ENCODE peak calls at places on chromosomes 2 and 18, in seven cellular contexts. One of them, this sample, is unnamed. For H3K36me3, the result is how much of the 10 kb centered on the place peaks cover.

GRCh38 chr2:215002500-215002899 is 135.9 kb downstream of the ABCA12 start:
- DNase-seq in Peyer's patch: no peak
- DNase-seq in GM06990: no peak
- DNase-seq in bronchial epithelial cell: peak
- DNase-seq in tibial nerve: no peak
- DNase-seq in HCT116: peak
- DNase-seq in IMR-90: peak
- DNase-seq in this sample: peak

GRCh38 chr2:228533156-228533555 is 351.7 kb upstream of the SPHKAP start:
- DNase-seq in Peyer's patch: no peak
- DNase-seq in GM06990: no peak
- DNase-seq in bronchial epithelial cell: no peak
- DNase-seq in tibial nerve: no peak
- DNase-seq in HCT116: no peak
- DNase-seq in IMR-90: no peak
- DNase-seq in this sample: no peak

GRCh38 chr2:163771596-163771995 is 35.8 kb upstream of the FIGN start:
- DNase-seq in Peyer's patch: no peak
- DNase-seq in GM06990: no peak
- DNase-seq in bronchial epithelial cell: peak
- DNase-seq in tibial nerve: no peak
- DNase-seq in HCT116: no peak
- DNase-seq in IMR-90: no peak
- DNase-seq in this sample: no peak

GRCh38 chr18:13889661-13890060 is 25.7 kb downstream of the MC2R start:
- DNase-seq in Peyer's patch: no peak
- DNase-seq in GM06990: no peak
- DNase-seq in bronchial epithelial cell: peak
- DNase-seq in tibial nerve: no peak
- DNase-seq in HCT116: no peak
- DNase-seq in IMR-90: no peak
- DNase-seq in this sample: peak

GRCh38 chr18:12296457-12296856 is 11.6 kb upstream of the TUBB6 start:
- DNase-seq in Peyer's patch: no peak
- DNase-seq in GM06990: no peak
- DNase-seq in bronchial epithelial cell: no peak
- DNase-seq in tibial nerve: no peak
- DNase-seq in HCT116: no peak
- DNase-seq in IMR-90: no peak
- DNase-seq in this sample: no peak

GRCh38 chr18:62399781-62400308 is 74.7 kb downstream of the TNFRSF11A start:
- DNase-seq in Peyer's patch: no peak
- DNase-seq in GM06990: no peak
- DNase-seq in bronchial epithelial cell: peak
- DNase-seq in tibial nerve: no peak
- DNase-seq in HCT116: no peak
- DNase-seq in IMR-90: no peak
- DNase-seq in this sample: peak

GRCh38 chr18:78330761-78331160 is 648.9 kb upstream of the SALL3 start:
- DNase-seq in Peyer's patch: no peak
- DNase-seq in GM06990: no peak
- DNase-seq in bronchial epithelial cell: peak
- DNase-seq in tibial nerve: no peak
- DNase-seq in HCT116: no peak
- DNase-seq in IMR-90: peak
- DNase-seq in this sample: peak

GRCh38 chr2:239577306-239577705 is 176.5 kb upstream of the HDAC4 start:
- DNase-seq in Peyer's patch: no peak
- DNase-seq in GM06990: no peak
- DNase-seq in bronchial epithelial cell: no peak
- DNase-seq in tibial nerve: no peak
- DNase-seq in HCT116: no peak
- DNase-seq in IMR-90: no peak
- DNase-seq in this sample: no peak

GRCh38 chr2:103176289-103176915 is 414.6 kb downstream of the TMEM182 start:
- DNase-seq in Peyer's patch: no peak
- DNase-seq in GM06990: no peak
- DNase-seq in bronchial epithelial cell: no peak
- DNase-seq in tibial nerve: no peak
- DNase-seq in HCT116: no peak
- DNase-seq in IMR-90: no peak
- DNase-seq in this sample: no peak

GRCh38 chr2:1132328-1132964 is 181.8 kb downstream of the SNTG2 start:
- DNase-seq in Peyer's patch: no peak
- DNase-seq in GM06990: no peak
- DNase-seq in bronchial epithelial cell: no peak
- DNase-seq in tibial nerve: no peak
- DNase-seq in HCT116: no peak
- DNase-seq in IMR-90: no peak
- DNase-seq in this sample: no peak

GRCh38 chr2:232134939-232135338 is 173.4 kb downstream of the DIS3L2 start:
- DNase-seq in Peyer's patch: no peak
- DNase-seq in GM06990: no peak
- DNase-seq in bronchial epithelial cell: peak
- DNase-seq in tibial nerve: no peak
- DNase-seq in HCT116: no peak
- DNase-seq in IMR-90: no peak
- DNase-seq in this sample: no peak

GRCh38 chr18:32271649-32272324 is 81.9 kb downstream of the MEP1B start:
- DNase-seq in Peyer's patch: no peak
- DNase-seq in GM06990: no peak
- DNase-seq in bronchial epithelial cell: peak
- DNase-seq in tibial nerve: no peak
- DNase-seq in HCT116: peak
- DNase-seq in IMR-90: peak
- DNase-seq in this sample: no peak

GRCh38 chr2:199757466-199757865 is 93.5 kb downstream of the FTCDNL1 start:
- DNase-seq in Peyer's patch: no peak
- DNase-seq in GM06990: no peak
- DNase-seq in bronchial epithelial cell: no peak
- DNase-seq in tibial nerve: no peak
- DNase-seq in HCT116: no peak
- DNase-seq in IMR-90: no peak
- DNase-seq in this sample: peak

GRCh38 chr2:71824436-71824835 is 323.2 kb downstream of the CYP26B1 start:
- DNase-seq in Peyer's patch: no peak
- DNase-seq in GM06990: no peak
- DNase-seq in bronchial epithelial cell: peak
- DNase-seq in tibial nerve: no peak
- DNase-seq in HCT116: no peak
- DNase-seq in IMR-90: no peak
- DNase-seq in this sample: no peak

GRCh38 chr2:160355080-160355479 is 138.5 kb downstream of the RBMS1 start:
- DNase-seq in Peyer's patch: no peak
- DNase-seq in GM06990: no peak
- DNase-seq in bronchial epithelial cell: peak
- DNase-seq in tibial nerve: no peak
- DNase-seq in HCT116: no peak
- DNase-seq in IMR-90: no peak
- DNase-seq in this sample: no peak

GRCh38 chr2:174546519-174547506 is 50.8 kb downstream of the WIPF1 start:
- DNase-seq in Peyer's patch: no peak
- DNase-seq in GM06990: no peak
- DNase-seq in bronchial epithelial cell: peak
- DNase-seq in tibial nerve: peak
- DNase-seq in HCT116: peak
- DNase-seq in IMR-90: peak
- DNase-seq in this sample: peak

GRCh38 chr2:234031207-234031606 is 19.3 kb upstream of the SPP2 start:
- DNase-seq in Peyer's patch: no peak
- DNase-seq in GM06990: no peak
- DNase-seq in bronchial epithelial cell: no peak
- DNase-seq in tibial nerve: no peak
- DNase-seq in HCT116: no peak
- DNase-seq in IMR-90: peak
- DNase-seq in this sample: peak

GRCh38 chr2:179311071-179311470 is 46.4 kb upstream of the SESTD1 start:
- DNase-seq in Peyer's patch: no peak
- DNase-seq in GM06990: no peak
- DNase-seq in bronchial epithelial cell: no peak
- DNase-seq in tibial nerve: no peak
- DNase-seq in HCT116: no peak
- DNase-seq in IMR-90: no peak
- DNase-seq in this sample: no peak

GRCh38 chr18:79395761-79396404 is at the start of gene NFATC1:
- DNase-seq in Peyer's patch: peak
- DNase-seq in GM06990: no peak
- DNase-seq in bronchial epithelial cell: peak
- DNase-seq in tibial nerve: peak
- DNase-seq in HCT116: no peak
- DNase-seq in IMR-90: peak
- DNase-seq in this sample: peak

GRCh38 chr18:77057043-77057442 is 75.5 kb downstream of the MBP start:
- DNase-seq in Peyer's patch: peak
- DNase-seq in GM06990: no peak
- DNase-seq in bronchial epithelial cell: peak
- DNase-seq in tibial nerve: no peak
- DNase-seq in HCT116: no peak
- DNase-seq in IMR-90: no peak
- DNase-seq in this sample: peak

GRCh38 chr2:174343343-174343637 is 8.5 kb downstream of the SP9 start:
- DNase-seq in Peyer's patch: no peak
- DNase-seq in GM06990: no peak
- DNase-seq in bronchial epithelial cell: no peak
- DNase-seq in tibial nerve: no peak
- DNase-seq in HCT116: no peak
- DNase-seq in IMR-90: no peak
- DNase-seq in this sample: no peak

GRCh38 chr2:61834893-61835292 is 19.0 kb downstream of the FAM161A start:
- DNase-seq in Peyer's patch: no peak
- DNase-seq in GM06990: no peak
- DNase-seq in bronchial epithelial cell: peak
- DNase-seq in tibial nerve: no peak
- DNase-seq in HCT116: no peak
- DNase-seq in IMR-90: peak
- DNase-seq in this sample: no peak

GRCh38 chr2:217000406-217000805 is 140.5 kb upstream of the TNP1 start:
- DNase-seq in Peyer's patch: no peak
- DNase-seq in GM06990: no peak
- DNase-seq in bronchial epithelial cell: no peak
- DNase-seq in tibial nerve: no peak
- DNase-seq in HCT116: no peak
- DNase-seq in IMR-90: no peak
- DNase-seq in this sample: no peak

GRCh38 chr2:86703704-86704370 is 16.3 kb upstream of the RMND5A start:
- DNase-seq in Peyer's patch: no peak
- DNase-seq in GM06990: no peak
- DNase-seq in bronchial epithelial cell: peak
- DNase-seq in tibial nerve: peak
- DNase-seq in HCT116: peak
- DNase-seq in IMR-90: no peak
- DNase-seq in this sample: peak

GRCh38 chr2:120978359-120979050 is 242.8 kb downstream of the GLI2 start:
- DNase-seq in Peyer's patch: no peak
- DNase-seq in GM06990: no peak
- DNase-seq in bronchial epithelial cell: peak
- DNase-seq in tibial nerve: no peak
- DNase-seq in HCT116: no peak
- DNase-seq in IMR-90: peak
- DNase-seq in this sample: no peak

DNA sequence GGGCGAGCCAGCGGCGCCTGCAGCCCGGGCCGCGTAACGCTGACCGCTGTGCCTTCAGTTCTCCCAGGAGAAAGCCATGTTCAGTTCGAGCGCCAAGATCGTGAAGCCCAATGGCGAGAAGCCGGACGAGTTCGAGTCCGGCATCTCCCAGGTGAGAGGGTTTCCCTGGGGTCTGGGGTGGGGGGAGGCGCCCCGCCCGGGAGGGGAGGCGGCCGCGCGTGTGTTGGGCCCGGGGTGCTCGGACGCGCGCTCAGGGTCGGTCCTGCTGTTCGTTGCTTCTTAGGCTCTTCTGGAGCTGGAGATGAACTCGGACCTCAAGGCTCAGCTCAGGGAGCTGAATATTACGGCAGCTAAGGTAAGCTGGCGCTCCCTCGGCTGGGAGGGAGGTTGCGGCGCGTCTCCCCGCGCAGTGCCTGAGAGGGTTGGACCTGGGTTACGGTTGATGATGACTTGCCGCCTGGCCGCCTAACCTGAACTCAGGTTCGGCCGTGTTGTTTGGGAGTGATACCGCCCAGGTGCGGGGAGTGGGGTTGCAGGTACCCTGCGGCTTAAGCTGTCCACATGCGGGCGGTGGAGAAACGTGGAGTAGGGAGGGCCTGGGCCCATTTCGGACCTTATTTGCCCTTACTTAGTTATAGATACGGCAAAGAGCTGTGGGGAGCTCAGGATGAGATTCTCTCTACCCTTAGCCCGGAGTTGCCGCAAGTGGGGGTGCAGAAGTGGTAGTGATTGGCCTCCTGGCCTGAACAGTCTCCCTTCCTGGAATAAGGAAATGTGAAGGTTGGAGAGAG is 669 bp downstream of the RPS7 start:
- DNase-seq in Peyer's patch: no peak
- DNase-seq in GM06990: peak
- DNase-seq in bronchial epithelial cell: no peak
- DNase-seq in tibial nerve: no peak
- DNase-seq in HCT116: no peak
- DNase-seq in IMR-90: no peak
- DNase-seq in this sample: no peak
- H3K36me3 ChIP-seq in Peyer's patch: under half
- H3K36me3 ChIP-seq in GM06990: under half
- H3K36me3 ChIP-seq in bronchial epithelial cell: under half
- H3K36me3 ChIP-seq in tibial nerve: under half
- H3K36me3 ChIP-seq in HCT116: under half
- H3K36me3 ChIP-seq in IMR-90: under half
- H3K36me3 ChIP-seq in this sample: half or more

GRCh38 chr2:131146749-131147148 is 41.6 kb downstream of the PLEKHB2 start:
- DNase-seq in Peyer's patch: no peak
- DNase-seq in GM06990: no peak
- DNase-seq in bronchial epithelial cell: no peak
- DNase-seq in tibial nerve: no peak
- DNase-seq in HCT116: no peak
- DNase-seq in IMR-90: no peak
- DNase-seq in this sample: no peak
- H3K36me3 ChIP-seq in Peyer's patch: under half
- H3K36me3 ChIP-seq in GM06990: under half
- H3K36me3 ChIP-seq in bronchial epithelial cell: under half
- H3K36me3 ChIP-seq in tibial nerve: half or more
- H3K36me3 ChIP-seq in HCT116: under half
- H3K36me3 ChIP-seq in IMR-90: under half
- H3K36me3 ChIP-seq in this sample: under half

DNA sequence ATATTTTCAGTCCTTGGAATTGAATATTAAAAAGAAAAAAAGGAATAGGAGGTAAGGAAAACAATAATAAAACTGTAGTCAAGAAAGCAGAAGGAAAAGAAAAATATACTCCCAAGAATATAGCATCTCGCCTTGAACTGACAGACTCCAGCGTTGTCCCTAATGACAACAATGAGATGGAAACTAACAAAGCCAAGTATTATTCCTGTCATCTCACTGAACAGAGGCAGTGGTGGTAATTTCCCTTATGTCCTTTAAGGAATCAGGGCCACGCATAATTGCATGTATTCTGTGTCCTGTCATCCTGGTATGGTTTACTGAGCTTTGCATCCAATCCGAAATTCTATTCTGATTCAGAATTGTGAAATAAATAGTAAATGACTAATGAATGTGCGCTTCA is 158.9 kb downstream of the LRRTM4 start:
- DNase-seq in Peyer's patch: no peak
- DNase-seq in GM06990: no peak
- DNase-seq in bronchial epithelial cell: no peak
- DNase-seq in tibial nerve: no peak
- DNase-seq in HCT116: no peak
- DNase-seq in IMR-90: no peak
- DNase-seq in this sample: no peak
- H3K36me3 ChIP-seq in Peyer's patch: under half
- H3K36me3 ChIP-seq in GM06990: under half
- H3K36me3 ChIP-seq in bronchial epithelial cell: under half
- H3K36me3 ChIP-seq in tibial nerve: under half
- H3K36me3 ChIP-seq in HCT116: under half
- H3K36me3 ChIP-seq in IMR-90: under half
- H3K36me3 ChIP-seq in this sample: under half

GRCh38 chr2:191321861-191322662 is 76.9 kb downstream of the MYO1B start:
- DNase-seq in Peyer's patch: peak
- DNase-seq in GM06990: no peak
- DNase-seq in bronchial epithelial cell: peak
- DNase-seq in tibial nerve: no peak
- DNase-seq in HCT116: peak
- DNase-seq in IMR-90: peak
- DNase-seq in this sample: peak
- H3K36me3 ChIP-seq in Peyer's patch: under half
- H3K36me3 ChIP-seq in GM06990: under half
- H3K36me3 ChIP-seq in bronchial epithelial cell: under half
- H3K36me3 ChIP-seq in tibial nerve: under half
- H3K36me3 ChIP-seq in HCT116: under half
- H3K36me3 ChIP-seq in IMR-90: under half
- H3K36me3 ChIP-seq in this sample: under half